ENCODE peak calls at places on chromosomes 1 and 21, in five cellular contexts. E is IMR-90; H is spleen; R is CD8-positive, alpha-beta T cell; O is thyroid gland. Q is an unnamed sample. For H3K4me1, the result is how much of the 10 kb centered on the place peaks cover.

GRCh38 chr1:116764466-116764896 is 10.3 kb downstream of the CD2 start:
- DNase-seq in E (no peak), H (no peak), R (no peak), O (no peak), Q (no peak)

GRCh38 chr1:147840909-147841308 is 61.7 kb upstream of the GJA8 start:
- DNase-seq in E (peak), H (no peak), R (no peak), O (no peak), Q (no peak)

GRCh38 chr1:207842506-207842905 is 68.4 kb downstream of the CD34 start:
- DNase-seq in E (no peak), H (no peak), R (no peak), O (no peak), Q (no peak)

GRCh38 chr1:53957231-53957818 is 11.2 kb downstream of the LRRC42 start:
- DNase-seq in E (peak), H (no peak), R (no peak), O (no peak), Q (no peak)

GRCh38 chr1:233224291-233224690 is 71.2 kb downstream of the PCNX2 start:
- DNase-seq in E (peak), H (no peak), R (no peak), O (no peak), Q (no peak)

GRCh38 chr1:182601416-182601786 is 2.8 kb downstream of the RGS16 start:
- DNase-seq in E (peak), H (no peak), R (peak), O (peak), Q (peak)

GRCh38 chr1:179968284-179968993 is 13.8 kb downstream of the CEP350 start:
- DNase-seq in E (no peak), H (no peak), R (no peak), O (no peak), Q (no peak)

GRCh38 chr1:80776286-80776685 is 1024.4 kb upstream of the ADGRL2 start:
- DNase-seq in E (no peak), H (no peak), R (no peak), O (no peak), Q (no peak)

GRCh38 chr1:235326719-235327558 is 1.0 kb downstream of the ARID4B start:
- DNase-seq in E (no peak), H (peak), R (peak), O (peak), Q (peak)

GRCh38 chr1:111190931-111191451 is 9.5 kb downstream of the DENND2D start:
- DNase-seq in E (peak), H (no peak), R (no peak), O (no peak), Q (no peak)

GRCh38 chr1:214967865-214968575 is 114.5 kb upstream of the KCNK2 start:
- DNase-seq in E (peak), H (no peak), R (no peak), O (no peak), Q (no peak)

GRCh38 chr1:2819429-2819828 is 17.9 kb upstream of the TTC34 start:
- DNase-seq in E (no peak), H (peak), R (no peak), O (no peak), Q (no peak)

GRCh38 chr1:6859415-6860343 is 74.4 kb downstream of the CAMTA1 start:
- DNase-seq in E (peak), H (no peak), R (no peak), O (no peak), Q (no peak)

GRCh38 chr1:42385283-42385682 is 4.7 kb downstream of the RIMKLA start:
- DNase-seq in E (peak), H (no peak), R (no peak), O (no peak), Q (no peak)

GRCh38 chr1:154351363-154352068 is 26.2 kb downstream of the ATP8B2 start:
- DNase-seq in E (no peak), H (no peak), R (no peak), O (no peak), Q (peak)

GRCh38 chr21:28148400-28149064 is 844.1 kb downstream of the LTN1 start:
- DNase-seq in E (peak), H (no peak), R (no peak), O (peak), Q (peak)

GRCh38 chr1:246782120-246782900 is 58.1 kb downstream of the SCCPDH start:
- DNase-seq in E (peak), H (no peak), R (no peak), O (no peak), Q (no peak)

GRCh38 chr1:36653850-36654249 is 171.1 kb upstream of the CSF3R start:
- DNase-seq in E (peak), H (no peak), R (no peak), O (peak), Q (no peak)

GRCh38 chr1:163701783-163702182 is 380.0 kb downstream of the NUF2 start:
- DNase-seq in E (no peak), H (no peak), R (no peak), O (no peak), Q (no peak)

GRCh38 chr1:180258290-180258689 is 28.2 kb downstream of the LHX4 start:
- DNase-seq in E (no peak), H (peak), R (no peak), O (no peak), Q (no peak)

GRCh38 chr1:1680031-1680911 is 12.3 kb downstream of the SLC35E2B start:
- DNase-seq in E (no peak), H (peak), R (no peak), O (no peak), Q (no peak)

GRCh38 chr21:44771896-44772525 is 29.6 kb downstream of the UBE2G2 start:
- DNase-seq in E (no peak), H (no peak), R (no peak), O (no peak), Q (no peak)

GRCh38 chr1:101738475-101738874 is 258.3 kb downstream of the OLFM3 start:
- DNase-seq in E (peak), H (no peak), R (no peak), O (no peak), Q (no peak)

GRCh38 chr21:16554522-16554921 is 824.7 kb downstream of the USP25 start:
- DNase-seq in E (no peak), H (no peak), R (no peak), O (no peak), Q (no peak)

DNA sequence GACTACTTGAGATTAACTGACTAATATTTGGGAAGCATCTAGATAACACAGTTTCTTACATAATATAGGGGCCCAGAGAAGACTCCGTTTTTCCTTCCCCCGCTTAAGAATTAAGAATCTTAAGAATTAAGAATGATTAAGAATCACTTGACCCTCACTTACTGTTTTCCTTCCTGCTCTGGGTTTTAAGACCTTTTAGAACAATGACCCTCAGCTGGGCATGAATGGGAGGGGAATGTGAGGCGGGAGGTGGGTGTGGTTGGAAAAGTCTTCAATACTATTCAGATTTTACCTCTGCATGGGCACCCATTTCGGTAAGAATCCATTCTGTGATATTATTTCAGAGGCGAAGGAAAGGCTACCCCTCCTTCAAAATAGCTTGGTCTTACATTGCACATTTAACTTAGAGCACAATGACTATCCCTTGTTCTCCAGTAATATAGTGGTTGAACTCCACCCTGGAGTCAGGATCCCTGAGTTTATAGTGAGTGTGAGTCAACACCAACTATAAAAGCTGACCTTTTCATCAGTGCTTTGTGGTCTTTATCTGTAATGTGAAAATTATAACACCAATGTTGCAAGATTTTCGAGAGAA is 821.4 kb downstream of the USP25 start:
- DNase-seq in E (no peak), H (no peak), R (no peak), O (no peak), Q (no peak)
- H3K4me1 ChIP-seq in E (under half), H (under half), R (under half), O (under half), Q (under half)

DNA sequence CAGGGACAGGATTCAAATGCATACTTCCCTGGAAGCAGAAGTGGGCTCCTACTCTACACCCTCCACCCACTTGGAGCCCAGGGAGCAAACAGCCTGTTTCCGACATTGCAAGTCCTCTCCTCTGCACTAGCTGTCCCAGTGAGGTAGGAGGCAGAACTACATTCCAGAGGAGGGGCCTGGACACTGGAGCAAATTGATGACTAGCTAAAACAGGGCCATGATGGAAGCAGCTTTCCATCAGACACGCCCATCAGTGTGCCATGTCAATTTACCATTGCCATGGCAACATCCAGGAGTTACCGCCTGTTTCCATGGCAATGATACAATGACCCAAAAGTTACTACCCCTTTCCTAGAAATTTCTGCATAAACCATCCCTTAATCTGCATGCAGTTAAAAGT is 647.0 kb downstream of the PTPRU start:
- DNase-seq in E (no peak), H (no peak), R (no peak), O (no peak), Q (no peak)
- H3K4me1 ChIP-seq in E (under half), H (under half), R (under half), O (under half), Q (under half)

DNA sequence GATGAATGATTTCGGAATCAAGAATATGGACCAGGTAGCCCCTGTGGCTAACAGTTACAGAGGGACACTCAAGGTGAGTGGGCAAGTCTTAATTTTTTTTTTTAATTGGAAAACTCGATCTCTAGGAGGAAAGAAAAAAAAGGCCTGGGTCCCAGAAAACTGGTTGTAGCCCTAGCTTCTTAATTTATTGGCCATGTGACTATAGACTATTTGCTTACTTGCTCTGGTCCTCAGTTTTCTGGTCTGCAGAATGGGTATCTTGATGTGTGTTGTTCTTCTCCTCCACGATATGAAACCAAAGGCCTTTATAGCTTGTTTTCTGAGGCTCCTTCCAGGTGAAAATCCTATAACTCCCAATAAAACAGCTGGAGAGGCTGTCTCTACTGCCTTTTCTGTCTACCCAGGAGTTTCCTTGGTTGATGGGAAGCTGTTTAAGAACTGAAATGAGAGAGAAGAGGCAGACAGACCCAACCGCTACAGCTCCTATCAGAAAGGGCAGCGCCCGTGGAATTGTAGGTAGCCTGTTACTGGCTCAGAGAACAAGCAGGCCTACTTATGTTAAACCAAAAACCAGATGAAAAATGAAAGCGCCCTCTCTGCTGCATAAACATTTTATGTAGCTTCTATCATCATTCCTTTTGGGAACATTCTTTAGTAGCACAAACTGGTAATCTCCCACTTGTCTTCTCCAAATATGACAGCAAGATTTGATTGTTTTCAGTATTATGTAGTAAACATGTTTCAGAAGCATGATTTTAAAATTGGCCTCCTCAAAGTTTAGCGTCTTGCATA is 4.5 kb downstream of the ETS2 start:
- DNase-seq in E (no peak), H (no peak), R (no peak), O (no peak), Q (no peak)
- H3K4me1 ChIP-seq in E (under half), H (half or more), R (under half), O (under half), Q (under half)

DNA sequence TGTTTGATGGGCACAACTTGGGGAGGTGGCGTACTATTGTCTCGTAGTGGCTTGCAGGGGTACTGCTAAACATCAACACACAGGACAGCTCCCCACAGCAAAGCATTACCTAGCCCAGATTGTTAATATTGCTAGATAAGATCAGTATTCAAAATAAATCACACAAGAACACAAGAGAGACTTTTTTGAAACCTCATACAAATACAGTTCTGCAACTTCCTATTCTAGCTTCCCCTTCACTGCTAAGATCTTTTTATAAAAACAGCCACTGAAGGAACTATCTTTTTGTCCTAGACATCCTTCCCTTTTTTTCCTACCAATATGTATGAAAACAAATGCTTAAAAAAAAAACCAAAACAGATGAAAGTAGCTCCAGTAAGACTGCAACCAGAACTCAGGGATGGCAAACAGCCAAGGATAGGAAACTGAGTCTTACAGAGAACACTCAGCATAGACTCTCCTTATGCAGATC is 137.8 kb upstream of the KRTAP19-8 start:
- DNase-seq in E (no peak), H (no peak), R (no peak), O (no peak), Q (no peak)
- H3K4me1 ChIP-seq in E (under half), H (under half), R (under half), O (under half), Q (under half)

GRCh38 chr1:26320896-26321295 is 3.1 kb downstream of the CD52 start:
- DNase-seq in E (no peak), H (no peak), R (no peak), O (no peak), Q (no peak)

GRCh38 chr1:26317612-26318337 is at the start of gene CD52:
- DNase-seq in E (no peak), H (peak), R (peak), O (no peak), Q (no peak)

GRCh38 chr1:26315874-26316850 is 1.6 kb upstream of the CD52 start:
- DNase-seq in E (no peak), H (no peak), R (no peak), O (no peak), Q (no peak)

GRCh38 chr1:26318338-26319064 is 743 bp downstream of the CD52 start:
- DNase-seq in E (no peak), H (peak), R (no peak), O (no peak), Q (no peak)

GRCh38 chr1:26317143-26317542 is 615 bp upstream of the CD52 start:
- DNase-seq in E (no peak), H (no peak), R (no peak), O (no peak), Q (no peak)
- H3K4me1 ChIP-seq in E (under half), H (half or more), R (half or more), O (under half), Q (under half)

GRCh38 chr1:157040802-157041201 is 4.7 kb downstream of the ARHGEF11 start:
- DNase-seq in E (peak), H (no peak), R (no peak), O (no peak), Q (no peak)
- H3K4me1 ChIP-seq in E (under half), H (half or more), R (under half), O (under half), Q (under half)

DNA sequence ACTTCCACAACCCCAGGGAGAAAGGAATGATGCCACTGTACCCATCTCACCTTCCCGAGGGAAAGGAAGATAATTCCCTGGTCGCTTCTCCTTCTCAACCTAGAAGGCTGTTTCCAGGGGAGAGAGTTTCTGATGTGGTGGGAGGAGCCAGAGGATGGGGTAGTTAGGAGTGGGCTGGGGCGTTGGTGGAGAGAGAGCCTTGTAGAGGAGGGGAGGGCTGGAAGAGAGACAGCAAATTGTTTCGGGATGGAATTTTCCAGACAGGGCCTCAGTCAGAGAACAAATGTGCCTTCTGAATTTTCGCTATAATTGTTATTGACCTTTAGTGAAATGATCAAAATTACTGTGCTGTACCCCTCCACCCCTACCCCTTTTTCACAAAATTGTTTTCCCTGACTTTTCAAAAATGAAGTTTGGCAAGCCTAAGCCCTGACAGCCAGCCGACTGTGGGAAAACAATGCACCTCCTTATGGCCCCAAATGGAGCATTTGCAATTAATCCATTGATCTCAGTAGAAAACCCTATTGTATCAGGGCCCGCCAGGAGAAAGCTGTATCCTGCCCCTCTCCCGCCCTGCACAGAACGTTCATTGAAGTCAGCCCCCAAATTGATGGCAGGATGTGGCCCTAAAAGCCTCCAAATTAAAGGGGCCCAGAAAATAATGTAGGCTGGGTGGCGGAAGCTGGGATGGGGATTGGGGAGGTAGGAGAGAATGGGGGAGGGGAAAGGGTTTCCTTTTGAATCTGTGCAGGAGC is 69.1 kb upstream of the JUN start:
- DNase-seq in E (no peak), H (no peak), R (no peak), O (no peak), Q (no peak)
- H3K4me1 ChIP-seq in E (under half), H (under half), R (under half), O (under half), Q (under half)